ENCODE peak calls at places on chromosomes 16 and 17, in nine cellular contexts. B is MCF 10A, K is neural crest cell, E is dorsolateral prefrontal cortex, S is sigmoid colon, G is vagina, L is GM12864, O is fibroblast of pulmonary artery, A is foreskin fibroblast. M is an unnamed sample.

GRCh38 chr16:88601313-88602036 is 31.3 kb downstream of the ZC3H18 start:
- DNase-seq in K (no peak), O (no peak), E (no peak), G (no peak), S (no peak), B (peak), A (no peak), L (no peak), M (no peak)

GRCh38 chr16:23079683-23080221 is 69.5 kb downstream of the USP31 start:
- DNase-seq in O (no peak), E (no peak), G (no peak), B (no peak), L (no peak), K (no peak), A (no peak), S (no peak), M (no peak)

GRCh38 chr17:17433260-17433659 is 43.5 kb upstream of the MED9 start:
- DNase-seq in K (no peak), S (no peak), O (peak), E (no peak), B (peak), G (no peak), L (no peak), A (peak), M (no peak)

GRCh38 chr17:49315551-49315951 is 46.5 kb downstream of the ZNF652 start:
- DNase-seq in G (no peak), E (peak), K (peak), B (peak), S (peak), A (peak), O (peak), L (peak), M (peak)

GRCh38 chr16:24609740-24610420 is 70.5 kb downstream of the RBBP6 start:
- DNase-seq in G (no peak), O (peak), A (peak), K (peak), B (peak), L (no peak), S (peak), E (peak), M (no peak)

GRCh38 chr17:29090746-29091395 is 47.9 kb downstream of the PIPOX start:
- DNase-seq in K (no peak), B (no peak), L (no peak), O (no peak), A (no peak), G (no peak), S (no peak), E (peak), M (peak)

GRCh38 chr17:78826426-78826825 is 14.2 kb downstream of the USP36 start:
- DNase-seq in E (no peak), S (peak), G (no peak), O (peak), B (no peak), K (no peak), A (no peak), L (no peak), M (no peak)

GRCh38 chr16:89164847-89165684 is 6.5 kb upstream of the CDH15 start:
- DNase-seq in S (no peak), B (no peak), L (no peak), E (no peak), G (no peak), K (no peak), A (no peak), O (no peak), M (no peak)

GRCh38 chr16:5075637-5076036 is 4.0 kb downstream of the ALG1 start:
- DNase-seq in K (no peak), L (no peak), O (no peak), B (no peak), A (no peak), S (no peak), E (no peak), G (no peak), M (no peak)
- TF ChIP-seq CTCF in K (no peak), L (no peak), O (no peak), B (no peak), A (no peak), S (no peak), E (no peak), G (no peak), M (no peak)

DNA sequence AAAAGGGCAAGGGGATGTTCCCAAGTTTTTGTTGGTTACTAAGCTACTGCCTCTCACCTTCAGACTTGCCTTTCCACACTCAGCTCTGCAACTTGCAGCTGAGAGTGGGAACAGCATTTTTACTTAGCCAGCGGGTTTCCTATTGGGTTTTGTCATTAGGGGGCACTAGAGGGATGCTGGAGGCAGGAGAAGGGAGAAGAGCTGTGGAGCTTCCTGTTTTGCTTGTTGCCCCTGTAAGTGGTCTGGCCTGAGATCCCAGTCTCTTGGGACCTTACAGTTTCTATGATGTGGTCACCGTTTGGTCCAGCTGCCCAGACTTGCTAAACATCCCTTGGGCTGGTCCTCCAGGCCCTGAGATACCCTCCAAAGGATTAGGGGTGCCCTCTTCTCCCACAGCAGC is 209.6 kb upstream of the NLRP1 start:
- DNase-seq in L (no peak), S (no peak), G (no peak), O (no peak), A (no peak), E (no peak), K (no peak), B (peak), M (no peak)
- TF ChIP-seq CTCF in L (peak), S (no peak), G (no peak), O (no peak), A (no peak), E (no peak), K (peak), B (peak), M (no peak)

GRCh38 chr16:66419527-66419926 is 7.6 kb upstream of the BEAN1 start:
- DNase-seq in L (no peak), S (peak), O (no peak), K (no peak), B (no peak), G (no peak), A (no peak), E (no peak), M (no peak)
- TF ChIP-seq CTCF in L (no peak), S (no peak), O (no peak), K (no peak), B (no peak), G (no peak), A (no peak), E (no peak), M (peak)

GRCh38 chr17:8080208-8080798 is 7.2 kb downstream of the ALOX12B start:
- DNase-seq in B (no peak), K (no peak), O (no peak), G (no peak), E (no peak), L (no peak), S (no peak), A (no peak), M (no peak)
- TF ChIP-seq CTCF in B (no peak), K (peak), O (no peak), G (no peak), E (peak), L (no peak), S (no peak), A (no peak), M (peak)

GRCh38 chr16:48113471-48113870 is 42.3 kb downstream of the ABCC12 start:
- DNase-seq in O (no peak), G (no peak), L (no peak), E (no peak), B (peak), A (no peak), K (no peak), S (no peak), M (peak)
- TF ChIP-seq CTCF in O (no peak), G (no peak), L (peak), E (no peak), B (peak), A (peak), K (peak), S (no peak), M (no peak)